ENCODE peak calls at places on chromosomes 3 and 15, in four cellular contexts. One of them, this sample, is unnamed.

GRCh38 chr15:81013396-81013929 is 12.7 kb downstream of the TLNRD1 start:
- DNase-seq in K562: no peak
- DNase-seq in HCT116: no peak
- DNase-seq in HepG2: no peak
- DNase-seq in this sample: no peak

GRCh38 chr15:92061511-92062200 is 208.1 kb downstream of the SLCO3A1 start:
- DNase-seq in K562: no peak
- DNase-seq in HCT116: no peak
- DNase-seq in HepG2: no peak
- DNase-seq in this sample: no peak

GRCh38 chr15:39216816-39217215 is 364.1 kb upstream of the THBS1 start:
- DNase-seq in K562: no peak
- DNase-seq in HCT116: no peak
- DNase-seq in HepG2: no peak
- DNase-seq in this sample: no peak

GRCh38 chr15:64010719-64011118 is 35.6 kb downstream of the DAPK2 start:
- DNase-seq in K562: peak; percentile 62
- DNase-seq in HCT116: peak; percentile 69
- DNase-seq in HepG2: no peak
- DNase-seq in this sample: no peak

GRCh38 chr15:52255008-52255407 is 40.6 kb downstream of the MYO5C start:
- DNase-seq in K562: no peak
- DNase-seq in HCT116: no peak
- DNase-seq in HepG2: no peak
- DNase-seq in this sample: no peak

GRCh38 chr3:142088522-142088921 is 60.8 kb downstream of the TFDP2 start:
- DNase-seq in K562: no peak
- DNase-seq in HCT116: peak; percentile 37
- DNase-seq in HepG2: peak; percentile 80
- DNase-seq in this sample: no peak

GRCh38 chr3:185823280-185824044 is 1.4 kb downstream of the IGF2BP2 start:
- DNase-seq in K562: peak; percentile 71
- DNase-seq in HCT116: no peak
- DNase-seq in HepG2: no peak
- DNase-seq in this sample: peak; percentile 68

GRCh38 chr3:159273608-159274007 is 471.8 kb downstream of the MFSD1 start:
- DNase-seq in K562: peak; percentile 12
- DNase-seq in HCT116: no peak
- DNase-seq in HepG2: peak; percentile 6
- DNase-seq in this sample: no peak

GRCh38 chr3:28347374-28348285 is 891 bp upstream of the ZCWPW2 start:
- DNase-seq in K562: peak; percentile 20
- DNase-seq in HCT116: no peak
- DNase-seq in HepG2: no peak
- DNase-seq in this sample: no peak

GRCh38 chr3:169624533-169624972 is 39.0 kb downstream of the MECOM start:
- DNase-seq in K562: no peak
- DNase-seq in HCT116: no peak
- DNase-seq in HepG2: no peak
- DNase-seq in this sample: peak; percentile 30

GRCh38 chr3:103629391-103629790 is 1194.6 kb downstream of the ZPLD1 start:
- DNase-seq in K562: no peak
- DNase-seq in HCT116: no peak
- DNase-seq in HepG2: no peak
- DNase-seq in this sample: no peak

GRCh38 chr3:43223670-43224364 is 62.5 kb upstream of the SNRK start:
- DNase-seq in K562: no peak
- DNase-seq in HCT116: no peak
- DNase-seq in HepG2: no peak
- DNase-seq in this sample: no peak

GRCh38 chr3:58899159-58899952 is 150.5 kb downstream of the CFAP20DC start:
- DNase-seq in K562: peak; percentile 82
- DNase-seq in HCT116: no peak
- DNase-seq in HepG2: no peak
- DNase-seq in this sample: peak; percentile 36

GRCh38 chr3:13069495-13069894 is 3.7 kb downstream of the IQSEC1 start:
- DNase-seq in K562: no peak
- DNase-seq in HCT116: no peak
- DNase-seq in HepG2: no peak
- DNase-seq in this sample: no peak

GRCh38 chr3:126522363-126522788 is 1.6 kb upstream of the CHST13 start:
- DNase-seq in K562: peak; percentile 45
- DNase-seq in HCT116: peak; percentile 28
- DNase-seq in HepG2: peak; percentile 60
- DNase-seq in this sample: peak; percentile 88

GRCh38 chr3:189389346-189389745 is 217.6 kb downstream of the TPRG1 start:
- DNase-seq in K562: no peak
- DNase-seq in HCT116: no peak
- DNase-seq in HepG2: no peak
- DNase-seq in this sample: no peak

GRCh38 chr15:73956276-73957086 is 30.2 kb downstream of the LOXL1 start:
- DNase-seq in K562: no peak
- DNase-seq in HCT116: peak; percentile 79
- DNase-seq in HepG2: no peak
- DNase-seq in this sample: no peak

GRCh38 chr3:69161587-69162196 is 39.3 kb upstream of the LMOD3 start:
- DNase-seq in K562: peak; percentile 36
- DNase-seq in HCT116: peak; percentile 41
- DNase-seq in HepG2: peak; percentile 43
- DNase-seq in this sample: peak; percentile 51

GRCh38 chr3:17847156-17847555 is 104.7 kb upstream of the TBC1D5 start:
- DNase-seq in K562: no peak
- DNase-seq in HCT116: no peak
- DNase-seq in HepG2: no peak
- DNase-seq in this sample: no peak
- TF ChIP-seq POLR2AphosphoS5 in K562: no peak
- TF ChIP-seq POLR2AphosphoS5 in HCT116: no peak
- TF ChIP-seq POLR2AphosphoS5 in HepG2: no peak
- TF ChIP-seq POLR2AphosphoS5 in this sample: no peak

GRCh38 chr3:180631317-180631716 is 29.4 kb downstream of the TTC14 start:
- DNase-seq in K562: no peak
- DNase-seq in HCT116: no peak
- DNase-seq in HepG2: no peak
- DNase-seq in this sample: no peak

GRCh38 chr3:180624714-180625113 is 22.8 kb downstream of the TTC14 start:
- DNase-seq in K562: no peak
- DNase-seq in HCT116: no peak
- DNase-seq in HepG2: no peak
- DNase-seq in this sample: no peak

GRCh38 chr3:180630360-180630759 is 28.4 kb downstream of the TTC14 start:
- DNase-seq in K562: no peak
- DNase-seq in HCT116: no peak
- DNase-seq in HepG2: no peak
- DNase-seq in this sample: no peak

DNA sequence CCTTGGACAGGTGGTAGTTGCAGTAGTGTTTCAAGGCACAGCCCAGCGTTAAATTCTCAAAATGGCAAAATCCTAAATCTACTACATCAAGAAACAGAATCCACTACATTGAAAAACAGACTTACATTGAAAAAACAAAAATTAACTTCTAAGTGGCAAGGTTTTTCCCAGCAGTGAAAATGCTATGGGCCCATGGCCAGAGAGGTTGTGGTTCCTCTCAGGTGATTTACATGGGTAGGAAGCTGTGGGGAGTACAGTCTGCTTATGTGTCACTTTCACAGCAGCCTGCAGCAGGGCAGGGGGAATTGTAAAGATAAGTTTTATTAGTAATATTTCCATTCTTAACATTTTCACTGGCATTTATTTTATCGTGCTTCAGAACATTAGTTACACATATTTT is 24.9 kb downstream of the TTC14 start:
- DNase-seq in K562: no peak
- DNase-seq in HCT116: no peak
- DNase-seq in HepG2: no peak
- DNase-seq in this sample: no peak
- H3K9ac ChIP-seq in K562: no peak overlapping the region
- H3K9ac ChIP-seq in HCT116: no peak overlapping the region
- H3K9ac ChIP-seq in HepG2: no peak overlapping the region
- H3K9ac ChIP-seq in this sample: no peak overlapping the region

GRCh38 chr3:49997862-49998261 is 57.9 kb downstream of the RBM6 start:
- DNase-seq in K562: no peak
- DNase-seq in HCT116: no peak
- DNase-seq in HepG2: no peak
- DNase-seq in this sample: no peak

GRCh38 chr3:50008931-50009330 is 69.0 kb downstream of the RBM6 start:
- DNase-seq in K562: no peak
- DNase-seq in HCT116: no peak
- DNase-seq in HepG2: no peak
- DNase-seq in this sample: no peak

GRCh38 chr3:50003766-50004278 is 63.9 kb downstream of the RBM6 start:
- DNase-seq in K562: no peak
- DNase-seq in HCT116: no peak
- DNase-seq in HepG2: no peak
- DNase-seq in this sample: no peak

GRCh38 chr3:49998326-49998725 is 58.4 kb downstream of the RBM6 start:
- DNase-seq in K562: peak; percentile 3
- DNase-seq in HCT116: no peak
- DNase-seq in HepG2: no peak
- DNase-seq in this sample: no peak

DNA sequence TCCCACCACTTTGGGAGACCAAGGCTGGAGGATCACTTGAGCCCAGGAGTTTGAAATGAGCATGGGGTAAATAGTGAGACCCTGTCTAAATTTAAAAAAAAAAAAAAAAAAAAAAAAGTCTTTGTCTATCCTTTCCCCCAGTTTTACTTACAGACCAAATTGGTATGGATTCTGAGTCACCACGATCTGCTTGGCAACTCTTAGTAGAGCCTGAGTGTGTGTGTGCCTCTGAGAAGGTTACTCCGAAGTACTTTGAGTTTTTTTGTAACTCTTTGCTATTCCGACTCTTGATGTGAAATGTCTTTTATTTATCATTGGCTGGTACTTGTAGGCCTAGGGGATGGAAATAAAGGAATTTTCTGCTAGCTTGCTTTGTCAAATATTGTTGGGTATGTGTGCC is 63.3 kb downstream of the RBM6 start:
- DNase-seq in K562: no peak
- DNase-seq in HCT116: no peak
- DNase-seq in HepG2: no peak
- DNase-seq in this sample: no peak
- TF ChIP-seq ELF1 in K562: no peak
- TF ChIP-seq ELF1 in HCT116: no peak
- TF ChIP-seq ELF1 in HepG2: no peak
- TF ChIP-seq ELF1 in this sample: no peak

GRCh38 chr3:15903776-15904720 is 106.3 kb upstream of the ANKRD28 start:
- DNase-seq in K562: no peak
- DNase-seq in HCT116: no peak
- DNase-seq in HepG2: no peak
- DNase-seq in this sample: no peak
- TF ChIP-seq POLR2AphosphoS5 in K562: no peak
- TF ChIP-seq POLR2AphosphoS5 in HCT116: no peak
- TF ChIP-seq POLR2AphosphoS5 in HepG2: no peak
- TF ChIP-seq POLR2AphosphoS5 in this sample: no peak

DNA sequence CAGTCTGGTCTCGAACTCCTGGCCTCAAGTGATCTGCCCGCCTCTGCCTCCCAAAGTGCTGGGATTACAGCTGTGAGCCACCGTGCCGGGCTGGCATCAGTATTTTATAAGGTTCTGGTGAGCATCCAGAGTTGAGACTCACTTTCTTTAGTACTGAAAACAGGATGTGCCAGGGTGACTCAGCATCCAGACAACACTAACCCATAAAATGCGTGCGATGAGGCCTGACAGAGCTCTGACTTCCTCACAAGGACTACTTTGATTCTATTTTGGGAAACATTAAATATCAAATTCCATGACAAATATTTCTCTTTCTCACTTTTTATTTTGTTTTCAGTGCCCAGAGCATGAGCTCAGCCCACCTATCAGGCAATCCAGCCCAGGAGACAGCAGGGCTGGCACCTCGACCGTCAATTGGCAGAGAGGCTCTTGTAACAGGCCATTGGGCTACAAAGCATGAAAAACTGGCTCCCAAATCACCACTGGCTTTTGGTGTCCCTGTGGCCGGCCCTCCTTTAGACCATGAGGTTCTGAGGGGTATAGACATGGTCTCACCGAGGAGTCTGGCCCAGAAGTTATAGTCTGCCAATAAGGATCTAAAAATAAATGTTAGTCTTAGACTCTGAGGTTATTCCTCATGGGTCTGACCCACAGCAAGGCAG is 75.0 kb downstream of the FEM1B start:
- DNase-seq in K562: no peak
- DNase-seq in HCT116: peak; percentile 35
- DNase-seq in HepG2: no peak
- DNase-seq in this sample: no peak
- H3K9ac ChIP-seq in K562: no peak overlapping the region
- H3K9ac ChIP-seq in HCT116: peak overlapping the region; percentile 17
- H3K9ac ChIP-seq in HepG2: no peak overlapping the region
- H3K9ac ChIP-seq in this sample: peak overlapping the region; percentile 32